ENCODE peak calls at places on chromosome 22, in nine cellular contexts. M is GM18507; Y is stimulated activated CD8-positive, alpha-beta memory T cell treated with anti-CD3 and anti-CD28 coated beads, Interleukin-4, amount 100 ng/mL, for 24 hours; S is stimulated activated CD4-positive, alpha-beta T cell treated with anti-CD3 and anti-CD28 coated beads, Interleukin-2, amount 100 ng/mL, for 48 hours; G is NCI-H1436; Z is aorta; C is NCI-H2029 treated with DMSO at 0.1 percent for 48 hours; R is NCI-H1930; I is RPMI8226. D is an unnamed sample.
A peak's percentile ranks its signal among the peaks of the same experiment; 100 is the strongest.

GRCh38 chr22:30490399-30490798 is 15.1 kb downstream of the SEC14L4 start:
- DNase-seq in R (no peak), M (no peak), S (no peak), G (no peak), I (peak; percentile 65), Z (no peak), Y (no peak), C (no peak), D (no peak)

GRCh38 chr22:41687901-41688364 is 734 bp downstream of the SNU13 start:
- DNase-seq in R (no peak), S (no peak), M (no peak), G (no peak), I (peak; percentile 47), Y (no peak), Z (no peak), C (no peak), D (no peak)

GRCh38 chr22:33962409-33962808 is 42.1 kb upstream of the LARGE1 start:
- DNase-seq in Y (no peak), I (no peak), C (no peak), S (no peak), Z (no peak), R (no peak), G (no peak), M (no peak), D (no peak)

GRCh38 chr22:49764151-49764581 is 63.5 kb downstream of the BRD1 start:
- DNase-seq in G (no peak), Y (no peak), I (no peak), C (no peak), M (no peak), S (no peak), Z (peak; percentile 74), R (no peak), D (peak; percentile 7)

GRCh38 chr22:36585841-36586240 is 56.9 kb upstream of the EIF3D start:
- DNase-seq in M (no peak), S (no peak), Z (peak; percentile 19), I (no peak), G (no peak), Y (no peak), R (no peak), C (no peak), D (no peak)

GRCh38 chr22:29016067-29016938 is 45.3 kb downstream of the C22orf31 start:
- DNase-seq in I (no peak), Y (no peak), G (no peak), M (no peak), C (no peak), R (no peak), S (no peak), Z (no peak), D (no peak)

GRCh38 chr22:47553436-47553835 is 791.0 kb downstream of the TBC1D22A start:
- DNase-seq in G (no peak), C (no peak), M (no peak), R (no peak), I (no peak), Y (no peak), S (no peak), Z (peak; percentile 47), D (no peak)

GRCh38 chr22:39207141-39208012 is 37.4 kb downstream of the PDGFB start:
- DNase-seq in G (no peak), C (no peak), R (no peak), Y (no peak), I (peak; percentile 75), Z (peak; percentile 65), M (no peak), S (no peak), D (no peak)

GRCh38 chr22:19058713-19059451 is 63.3 kb downstream of the DGCR2 start:
- DNase-seq in G (no peak), R (no peak), Z (no peak), I (no peak), C (no peak), S (no peak), Y (no peak), M (no peak), D (no peak)

GRCh38 chr22:39016592-39016991 is 2.5 kb downstream of the APOBEC3C start:
- DNase-seq in Z (no peak), M (no peak), R (no peak), G (no peak), S (no peak), Y (no peak), C (no peak), I (no peak), D (no peak)

GRCh38 chr22:46119729-46120419 is 30.5 kb upstream of the PPARA start:
- DNase-seq in S (no peak), M (no peak), Y (no peak), G (no peak), R (no peak), I (no peak), C (no peak), Z (no peak), D (no peak)

GRCh38 chr22:23034621-23035556 is 35.4 kb upstream of the GNAZ start:
- DNase-seq in Z (no peak), M (no peak), C (no peak), S (no peak), R (no peak), G (no peak), Y (no peak), I (no peak), D (no peak)

GRCh38 chr22:48445113-48445827 is 1382.4 kb downstream of the BRD1 start:
- DNase-seq in S (no peak), I (no peak), Z (peak; percentile 55), M (no peak), G (no peak), R (no peak), C (no peak), Y (no peak), D (no peak)

GRCh38 chr22:42608481-42609361 is 6.0 kb downstream of the POLDIP3 start:
- DNase-seq in C (no peak), R (no peak), Y (no peak), Z (no peak), I (no peak), M (no peak), G (no peak), S (no peak), D (no peak)

D was measured in GM12892.